ENCODE peak calls at places on chromosomes 3 and 15, in six cellular contexts. One of them, this sample, is unnamed.

GRCh38 chr15:56468271-56468912 is 3.5 kb upstream of the MNS1 start:
- DNase-seq in stimulated activated CD4-positive, alpha-beta T cell treated with anti-CD3 and anti-CD28 coated beads, Interleukin-4, amount 100 ng/mL, for 24 hours: no peak
- DNase-seq in DMS153: no peak
- DNase-seq in T-cell: no peak
- DNase-seq in WTC11: no peak
- DNase-seq in T-helper 2 cell: peak
- DNase-seq in this sample: no peak

GRCh38 chr3:167078070-167078622 is 302.0 kb downstream of the ZBBX start:
- DNase-seq in DMS153: peak
- DNase-seq in T-cell: no peak
- DNase-seq in T-helper 2 cell: no peak
- DNase-seq in WTC11: no peak
- DNase-seq in stimulated activated CD4-positive, alpha-beta T cell treated with anti-CD3 and anti-CD28 coated beads, Interleukin-4, amount 100 ng/mL, for 24 hours: no peak
- DNase-seq in this sample: peak

GRCh38 chr15:49864251-49864650 is 243.4 kb downstream of the DTWD1 start:
- DNase-seq in T-helper 2 cell: no peak
- DNase-seq in DMS153: no peak
- DNase-seq in T-cell: no peak
- DNase-seq in stimulated activated CD4-positive, alpha-beta T cell treated with anti-CD3 and anti-CD28 coated beads, Interleukin-4, amount 100 ng/mL, for 24 hours: no peak
- DNase-seq in WTC11: no peak
- DNase-seq in this sample: no peak

GRCh38 chr3:147680820-147681488 is 271.8 kb downstream of the ZIC1 start:
- DNase-seq in DMS153: no peak
- DNase-seq in T-helper 2 cell: no peak
- DNase-seq in stimulated activated CD4-positive, alpha-beta T cell treated with anti-CD3 and anti-CD28 coated beads, Interleukin-4, amount 100 ng/mL, for 24 hours: no peak
- DNase-seq in T-cell: no peak
- DNase-seq in WTC11: no peak
- DNase-seq in this sample: no peak

GRCh38 chr3:121483290-121483689 is 62.5 kb downstream of the POLQ start:
- DNase-seq in T-cell: no peak
- DNase-seq in stimulated activated CD4-positive, alpha-beta T cell treated with anti-CD3 and anti-CD28 coated beads, Interleukin-4, amount 100 ng/mL, for 24 hours: no peak
- DNase-seq in WTC11: no peak
- DNase-seq in T-helper 2 cell: peak
- DNase-seq in DMS153: no peak
- DNase-seq in this sample: no peak

GRCh38 chr3:100697183-100697582 is 12.1 kb upstream of the TFG start:
- DNase-seq in stimulated activated CD4-positive, alpha-beta T cell treated with anti-CD3 and anti-CD28 coated beads, Interleukin-4, amount 100 ng/mL, for 24 hours: no peak
- DNase-seq in DMS153: no peak
- DNase-seq in WTC11: no peak
- DNase-seq in T-cell: no peak
- DNase-seq in T-helper 2 cell: no peak
- DNase-seq in this sample: no peak

GRCh38 chr3:157789162-157789561 is 285.9 kb upstream of the VEPH1 start:
- DNase-seq in T-helper 2 cell: no peak
- DNase-seq in stimulated activated CD4-positive, alpha-beta T cell treated with anti-CD3 and anti-CD28 coated beads, Interleukin-4, amount 100 ng/mL, for 24 hours: no peak
- DNase-seq in T-cell: no peak
- DNase-seq in DMS153: no peak
- DNase-seq in WTC11: no peak
- DNase-seq in this sample: no peak

GRCh38 chr3:49351521-49352011 is 6.6 kb downstream of the GPX1 start:
- DNase-seq in DMS153: no peak
- DNase-seq in WTC11: no peak
- DNase-seq in T-helper 2 cell: peak
- DNase-seq in stimulated activated CD4-positive, alpha-beta T cell treated with anti-CD3 and anti-CD28 coated beads, Interleukin-4, amount 100 ng/mL, for 24 hours: no peak
- DNase-seq in T-cell: no peak
- DNase-seq in this sample: no peak

GRCh38 chr15:32838820-32839219 is 121.0 kb downstream of the GREM1 start:
- DNase-seq in WTC11: no peak
- DNase-seq in DMS153: peak
- DNase-seq in T-helper 2 cell: no peak
- DNase-seq in stimulated activated CD4-positive, alpha-beta T cell treated with anti-CD3 and anti-CD28 coated beads, Interleukin-4, amount 100 ng/mL, for 24 hours: no peak
- DNase-seq in T-cell: no peak
- DNase-seq in this sample: peak

GRCh38 chr3:161700998-161701397 is 204.4 kb downstream of the OTOL1 start:
- DNase-seq in T-cell: no peak
- DNase-seq in stimulated activated CD4-positive, alpha-beta T cell treated with anti-CD3 and anti-CD28 coated beads, Interleukin-4, amount 100 ng/mL, for 24 hours: no peak
- DNase-seq in DMS153: peak
- DNase-seq in T-helper 2 cell: peak
- DNase-seq in WTC11: peak
- DNase-seq in this sample: peak

GRCh38 chr3:129512595-129512994 is 15.8 kb upstream of the RHO start:
- DNase-seq in DMS153: no peak
- DNase-seq in WTC11: no peak
- DNase-seq in stimulated activated CD4-positive, alpha-beta T cell treated with anti-CD3 and anti-CD28 coated beads, Interleukin-4, amount 100 ng/mL, for 24 hours: no peak
- DNase-seq in T-helper 2 cell: no peak
- DNase-seq in T-cell: no peak
- DNase-seq in this sample: no peak

GRCh38 chr3:5186089-5186853 is 1.2 kb upstream of the EDEM1 start:
- DNase-seq in stimulated activated CD4-positive, alpha-beta T cell treated with anti-CD3 and anti-CD28 coated beads, Interleukin-4, amount 100 ng/mL, for 24 hours: no peak
- DNase-seq in T-helper 2 cell: no peak
- DNase-seq in DMS153: no peak
- DNase-seq in T-cell: no peak
- DNase-seq in WTC11: no peak
- DNase-seq in this sample: no peak

GRCh38 chr15:60000113-60000823 is 3.8 kb upstream of the FOXB1 start:
- DNase-seq in T-helper 2 cell: no peak
- DNase-seq in T-cell: no peak
- DNase-seq in DMS153: no peak
- DNase-seq in WTC11: peak
- DNase-seq in stimulated activated CD4-positive, alpha-beta T cell treated with anti-CD3 and anti-CD28 coated beads, Interleukin-4, amount 100 ng/mL, for 24 hours: no peak
- DNase-seq in this sample: peak

GRCh38 chr15:51172190-51172589 is 77.5 kb upstream of the TNFAIP8L3 start:
- DNase-seq in T-cell: no peak
- DNase-seq in T-helper 2 cell: no peak
- DNase-seq in WTC11: no peak
- DNase-seq in DMS153: no peak
- DNase-seq in stimulated activated CD4-positive, alpha-beta T cell treated with anti-CD3 and anti-CD28 coated beads, Interleukin-4, amount 100 ng/mL, for 24 hours: no peak
- DNase-seq in this sample: no peak

GRCh38 chr15:39556461-39556860 is 24.4 kb upstream of the THBS1 start:
- DNase-seq in T-cell: no peak
- DNase-seq in WTC11: no peak
- DNase-seq in stimulated activated CD4-positive, alpha-beta T cell treated with anti-CD3 and anti-CD28 coated beads, Interleukin-4, amount 100 ng/mL, for 24 hours: no peak
- DNase-seq in T-helper 2 cell: no peak
- DNase-seq in DMS153: no peak
- DNase-seq in this sample: no peak

GRCh38 chr15:88021601-88022000 is 234.9 kb downstream of the NTRK3 start:
- DNase-seq in stimulated activated CD4-positive, alpha-beta T cell treated with anti-CD3 and anti-CD28 coated beads, Interleukin-4, amount 100 ng/mL, for 24 hours: no peak
- DNase-seq in T-cell: no peak
- DNase-seq in WTC11: no peak
- DNase-seq in DMS153: no peak
- DNase-seq in T-helper 2 cell: no peak
- DNase-seq in this sample: no peak

GRCh38 chr15:80188293-80188692 is 35.5 kb downstream of the FAH start:
- DNase-seq in DMS153: no peak
- DNase-seq in T-helper 2 cell: no peak
- DNase-seq in stimulated activated CD4-positive, alpha-beta T cell treated with anti-CD3 and anti-CD28 coated beads, Interleukin-4, amount 100 ng/mL, for 24 hours: no peak
- DNase-seq in WTC11: no peak
- DNase-seq in T-cell: no peak
- DNase-seq in this sample: no peak

GRCh38 chr3:170563712-170564423 is 22.0 kb downstream of the SLC7A14 start:
- DNase-seq in T-helper 2 cell: peak
- DNase-seq in DMS153: peak
- DNase-seq in stimulated activated CD4-positive, alpha-beta T cell treated with anti-CD3 and anti-CD28 coated beads, Interleukin-4, amount 100 ng/mL, for 24 hours: peak
- DNase-seq in T-cell: no peak
- DNase-seq in WTC11: no peak
- DNase-seq in this sample: peak

GRCh38 chr3:9745521-9745920 is 4.2 kb upstream of the OGG1 start:
- DNase-seq in stimulated activated CD4-positive, alpha-beta T cell treated with anti-CD3 and anti-CD28 coated beads, Interleukin-4, amount 100 ng/mL, for 24 hours: no peak
- DNase-seq in T-cell: no peak
- DNase-seq in WTC11: no peak
- DNase-seq in T-helper 2 cell: no peak
- DNase-seq in DMS153: no peak
- DNase-seq in this sample: no peak

GRCh38 chr3:10622456-10622855 is 117.1 kb upstream of the ATP2B2 start:
- DNase-seq in stimulated activated CD4-positive, alpha-beta T cell treated with anti-CD3 and anti-CD28 coated beads, Interleukin-4, amount 100 ng/mL, for 24 hours: no peak
- DNase-seq in WTC11: no peak
- DNase-seq in T-cell: no peak
- DNase-seq in DMS153: no peak
- DNase-seq in T-helper 2 cell: no peak
- DNase-seq in this sample: no peak

GRCh38 chr3:28667646-28668376 is 319.2 kb upstream of the AZI2 start:
- DNase-seq in DMS153: peak
- DNase-seq in T-cell: peak
- DNase-seq in WTC11: peak
- DNase-seq in stimulated activated CD4-positive, alpha-beta T cell treated with anti-CD3 and anti-CD28 coated beads, Interleukin-4, amount 100 ng/mL, for 24 hours: peak
- DNase-seq in T-helper 2 cell: peak
- DNase-seq in this sample: peak

GRCh38 chr3:124459678-124460077 is 270.6 kb upstream of the UMPS start:
- DNase-seq in DMS153: no peak
- DNase-seq in T-helper 2 cell: no peak
- DNase-seq in WTC11: no peak
- DNase-seq in T-cell: no peak
- DNase-seq in stimulated activated CD4-positive, alpha-beta T cell treated with anti-CD3 and anti-CD28 coated beads, Interleukin-4, amount 100 ng/mL, for 24 hours: no peak
- DNase-seq in this sample: no peak

GRCh38 chr15:71945012-71945411 is 134.7 kb downstream of the NR2E3 start:
- DNase-seq in DMS153: no peak
- DNase-seq in T-helper 2 cell: no peak
- DNase-seq in WTC11: no peak
- DNase-seq in stimulated activated CD4-positive, alpha-beta T cell treated with anti-CD3 and anti-CD28 coated beads, Interleukin-4, amount 100 ng/mL, for 24 hours: no peak
- DNase-seq in T-cell: no peak
- DNase-seq in this sample: no peak